ENCODE peak calls at places on chromosome 10, in four cellular contexts. B, T, L and N are unnamed samples.

GRCh38 chr10:124087672-124088634 is 5.4 kb downstream of the CHST15 start:
- DNase-seq in L (no peak), B (no peak), T (no peak), N (no peak)

GRCh38 chr10:91700788-91701444 is 68.0 kb upstream of the PPP1R3C start:
- DNase-seq in T (no peak), B (no peak), L (no peak), N (no peak)

GRCh38 chr10:131764929-131765328 is 135.9 kb upstream of the PPP2R2D start:
- DNase-seq in T (no peak), B (no peak), L (no peak), N (no peak)

GRCh38 chr10:97707134-97707861 is 6.2 kb upstream of the MARVELD1 start:
- DNase-seq in T (no peak), L (no peak), B (no peak), N (no peak)

GRCh38 chr10:114770009-114770408 is 51.6 kb upstream of the FHIP2A start:
- DNase-seq in L (no peak), T (no peak), B (no peak), N (no peak)

GRCh38 chr10:101683226-101683625 is 11.7 kb downstream of the FBXW4 start:
- DNase-seq in B (no peak), L (no peak), T (no peak), N (no peak)

GRCh38 chr10:74824184-74825032 is 2.0 kb upstream of the KAT6B start:
- DNase-seq in T (no peak), B (peak), L (peak), N (no peak)

GRCh38 chr10:118116555-118117311 is 70.0 kb upstream of the RAB11FIP2 start:
- DNase-seq in T (no peak), L (no peak), B (no peak), N (no peak)

GRCh38 chr10:70376436-70377378 is 5.7 kb downstream of the LRRC20 start:
- DNase-seq in B (no peak), T (no peak), L (no peak), N (no peak)

GRCh38 chr10:78263521-78263988 is 229.9 kb downstream of the RPS24 start:
- DNase-seq in T (no peak), L (no peak), B (no peak), N (no peak)

GRCh38 chr10:112242769-112243168 is 40.4 kb upstream of the TECTB start:
- DNase-seq in B (no peak), L (no peak), T (no peak), N (no peak)

GRCh38 chr10:105834261-105835059 is 1193.4 kb downstream of the SORCS3 start:
- DNase-seq in B (no peak), L (no peak), T (no peak), N (no peak)

GRCh38 chr10:1381339-1381738 is 325.2 kb downstream of the WDR37 start:
- DNase-seq in B (no peak), L (no peak), T (no peak), N (no peak)

GRCh38 chr10:60098676-60099601 is 192.6 kb upstream of the CCDC6 start:
- DNase-seq in T (no peak), B (peak), L (no peak), N (no peak)

GRCh38 chr10:116263870-116264269 is 9.1 kb downstream of the GFRA1 start:
- DNase-seq in L (no peak), B (no peak), T (no peak), N (no peak)

GRCh38 chr10:20688797-20689544 is 208.1 kb downstream of the NEBL start:
- DNase-seq in L (no peak), T (no peak), B (no peak), N (no peak)

GRCh38 chr10:7085147-7085912 is 325.5 kb downstream of the SFMBT2 start:
- DNase-seq in T (no peak), B (no peak), L (no peak), N (no peak)

GRCh38 chr10:34134602-34135001 is 680.5 kb downstream of the PARD3 start:
- DNase-seq in T (no peak), L (no peak), B (no peak), N (no peak)

GRCh38 chr10:35639651-35640311 is 2.3 kb downstream of the FZD8 start:
- DNase-seq in B (no peak), T (no peak), L (peak), N (no peak)